ENCODE peak calls at places on chromosome 3, in seven cellular contexts. T is fibroblast of mammary gland, U is AG10803, K is hepatocyte, E is cardiac fibroblast, Q is PC-3, P is osteocyte. J is an unnamed sample.

GRCh38 chr3:139762307-139762706 is 84.5 kb upstream of the NMNAT3 start:
- DNase-seq in U (no peak), T (no peak), E (no peak), Q (no peak), P (no peak), K (no peak), J (no peak)

GRCh38 chr3:143597774-143598652 is 250.3 kb downstream of the SLC9A9 start:
- DNase-seq in T (no peak), E (no peak), Q (peak; percentile 24), P (no peak), K (no peak), U (no peak), J (no peak)

GRCh38 chr3:155190686-155191085 is 102.8 kb downstream of the STRIT1 start:
- DNase-seq in U (no peak), Q (no peak), K (no peak), T (no peak), P (no peak), E (no peak), J (no peak)

GRCh38 chr3:146227486-146227885 is 23.4 kb downstream of the PLSCR4 start:
- DNase-seq in P (no peak), K (peak; percentile 10), U (no peak), E (no peak), T (no peak), Q (no peak), J (no peak)

GRCh38 chr3:124620600-124621063 is 109.6 kb upstream of the UMPS start:
- DNase-seq in U (peak; percentile 4), E (peak; percentile 41), K (peak; percentile 80), T (peak; percentile 33), Q (no peak), P (no peak), J (peak; percentile 52)

GRCh38 chr3:101701696-101702634 is 15.4 kb upstream of the RPL24 start:
- DNase-seq in U (no peak), Q (no peak), E (no peak), P (no peak), T (no peak), K (no peak), J (no peak)

GRCh38 chr3:159260049-159260662 is 458.3 kb downstream of the MFSD1 start:
- DNase-seq in T (peak; percentile 77), U (peak; percentile 88), Q (peak; percentile 81), K (peak; percentile 82), E (peak; percentile 86), P (no peak), J (peak; percentile 77)

GRCh38 chr3:18591120-18591519 is 166.0 kb upstream of the SATB1 start:
- DNase-seq in U (no peak), T (no peak), K (no peak), E (no peak), Q (no peak), P (no peak), J (no peak)

GRCh38 chr3:156483426-156483825 is 71.5 kb downstream of the SSR3 start:
- DNase-seq in U (peak; percentile 72), Q (peak; percentile 92), P (no peak), K (peak; percentile 39), E (peak; percentile 86), T (peak; percentile 94), J (peak; percentile 60)

GRCh38 chr3:185851046-185851445 is 26.2 kb upstream of the IGF2BP2 start:
- DNase-seq in Q (peak; percentile 22), E (peak; percentile 64), P (no peak), T (peak; percentile 36), K (no peak), U (no peak), J (no peak)

GRCh38 chr3:141279074-141279945 is 47.7 kb downstream of the PXYLP1 start:
- DNase-seq in E (peak; percentile 51), U (no peak), T (peak; percentile 47), Q (peak; percentile 42), K (no peak), P (peak; percentile 60), J (peak; percentile 54)

GRCh38 chr3:127088511-127089430 is 104.2 kb upstream of the PRR23E start:
- DNase-seq in P (no peak), E (no peak), Q (no peak), T (no peak), U (no peak), K (no peak), J (no peak)

GRCh38 chr3:119322021-119322522 is 27.9 kb downstream of the ARHGAP31 start:
- DNase-seq in Q (peak; percentile 39), T (peak; percentile 68), P (no peak), E (peak; percentile 66), K (no peak), U (no peak), J (peak; percentile 42)

GRCh38 chr3:197435426-197435825 is 120.3 kb downstream of the BDH1 start:
- DNase-seq in U (no peak), Q (no peak), T (no peak), P (no peak), K (no peak), E (no peak), J (no peak)

GRCh38 chr3:30233924-30234666 is 372.3 kb upstream of the TGFBR2 start:
- DNase-seq in P (no peak), Q (peak; percentile 10), E (peak; percentile 29), U (no peak), T (no peak), K (no peak), J (no peak)

GRCh38 chr3:54122046-54122801 is at the start of gene CACNA2D3:
- DNase-seq in T (no peak), E (no peak), U (no peak), P (peak; percentile 83), Q (no peak), K (peak; percentile 67), J (no peak)

GRCh38 chr3:55521086-55522060 is 34.3 kb upstream of the WNT5A start:
- DNase-seq in U (peak; percentile 97), P (no peak), E (no peak), Q (no peak), K (no peak), T (peak; percentile 77), J (no peak)

GRCh38 chr3:190747566-190747965 is 114.9 kb downstream of the GMNC start:
- DNase-seq in Q (no peak), P (no peak), U (peak; percentile 27), K (no peak), T (no peak), E (peak; percentile 39), J (no peak)

DNA sequence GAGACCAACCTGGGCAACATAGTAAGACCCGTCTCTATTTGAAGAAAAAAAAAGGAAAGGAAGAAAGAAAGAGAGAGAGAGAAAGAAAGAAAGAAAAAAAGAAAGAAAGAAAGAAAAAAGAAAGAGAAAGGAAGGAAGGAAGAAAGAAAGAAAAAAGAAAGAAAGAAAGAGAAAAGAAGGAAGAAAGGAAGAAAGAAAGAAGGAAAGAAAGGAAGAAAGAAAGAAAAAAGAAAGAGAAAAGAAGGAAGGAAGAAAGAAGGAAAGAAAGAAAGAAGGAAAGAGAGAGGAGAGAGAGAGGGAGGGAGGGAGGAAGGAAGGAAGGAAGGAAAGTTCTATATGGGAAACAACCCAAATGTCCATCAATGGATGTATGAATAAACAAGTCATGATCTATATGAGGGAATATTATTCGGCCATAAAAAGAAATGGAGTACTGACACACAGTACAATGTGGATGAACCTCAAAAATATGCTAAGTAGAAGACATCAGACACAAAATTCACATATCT is 28.8 kb upstream of the TM4SF1 start:
- DNase-seq in E (no peak), Q (no peak), T (no peak), K (no peak), U (no peak), P (no peak), J (no peak)
- TF ChIP-seq CTCF in E (no peak), Q (no peak), T (no peak), K (no peak), U (no peak), P (no peak), J (no peak)

DNA sequence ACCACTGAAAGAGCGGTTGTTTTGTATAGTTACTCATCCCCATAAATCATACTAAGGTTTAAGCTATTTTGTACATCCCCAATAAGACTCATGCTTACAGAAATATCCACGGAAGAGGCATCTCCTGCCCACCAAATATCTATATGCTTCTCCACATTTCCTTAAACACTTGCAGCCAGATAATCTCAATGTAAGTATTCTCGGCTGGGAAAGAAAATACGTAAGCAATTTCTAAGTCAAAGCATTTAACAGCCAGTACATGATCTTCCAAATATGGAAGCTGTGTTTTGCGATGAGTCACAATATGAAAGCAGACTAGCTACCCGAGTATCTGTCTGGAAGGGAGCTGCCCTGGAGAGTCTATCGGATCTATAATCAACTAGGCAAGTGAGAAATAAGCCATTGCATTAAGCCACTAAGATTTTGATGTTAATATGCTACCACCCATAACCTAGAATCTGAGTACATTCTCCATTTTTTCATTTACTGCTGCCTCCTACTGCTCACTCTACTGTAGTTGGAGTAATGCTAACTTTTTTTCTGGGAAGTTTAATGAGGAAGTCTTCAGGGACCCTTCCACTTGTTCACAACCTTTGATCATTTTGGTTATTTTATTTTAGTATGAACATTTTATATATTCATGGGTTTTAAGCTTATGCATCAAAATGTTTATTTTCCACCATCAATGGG is 26.9 kb upstream of the ZMAT3 start:
- DNase-seq in Q (peak; percentile 47), T (peak; percentile 66), E (peak; percentile 78), K (peak; percentile 8), P (no peak), U (peak; percentile 22), J (peak; percentile 74)
- TF ChIP-seq CTCF in Q (no peak), T (peak; percentile 21), E (peak; percentile 36), K (peak; percentile 25), P (peak; percentile 48), U (no peak), J (peak; percentile 22)

GRCh38 chr3:37556789-37557301 is 304.8 kb upstream of the CTDSPL start:
- DNase-seq in P (no peak), K (no peak), U (no peak), T (no peak), Q (no peak), E (no peak), J (no peak)

GRCh38 chr3:37559461-37559860 is 302.2 kb upstream of the CTDSPL start:
- DNase-seq in U (peak; percentile 29), P (no peak), K (no peak), E (peak; percentile 67), T (peak; percentile 37), Q (no peak), J (no peak)

GRCh38 chr3:37558580-37558979 is 303.1 kb upstream of the CTDSPL start:
- DNase-seq in Q (no peak), P (no peak), E (no peak), K (no peak), U (no peak), T (no peak), J (no peak)

GRCh38 chr3:37554364-37554763 is 307.3 kb upstream of the CTDSPL start:
- DNase-seq in P (no peak), E (no peak), Q (peak; percentile 21), K (no peak), U (no peak), T (no peak), J (no peak)
- TF ChIP-seq CTCF in P (no peak), E (peak; percentile 6), Q (peak; percentile 44), K (no peak), U (no peak), T (peak; percentile 11), J (no peak)

GRCh38 chr3:24958910-24959447 is 464.3 kb upstream of the THRB start:
- DNase-seq in K (no peak), U (no peak), E (no peak), P (no peak), Q (no peak), T (no peak), J (no peak)

GRCh38 chr3:24968076-24968475 is 460.0 kb upstream of the RARB start:
- DNase-seq in U (no peak), T (no peak), E (no peak), Q (no peak), K (no peak), P (no peak), J (no peak)

GRCh38 chr3:24965706-24966105 is 462.4 kb upstream of the RARB start:
- DNase-seq in T (no peak), U (no peak), Q (no peak), K (no peak), P (no peak), E (peak; percentile 9), J (no peak)

GRCh38 chr3:24963762-24964625 is 464.1 kb upstream of the RARB start:
- DNase-seq in Q (peak; percentile 48), P (no peak), T (peak; percentile 38), K (peak; percentile 63), E (peak; percentile 62), U (peak; percentile 16), J (peak; percentile 47)
- TF ChIP-seq CTCF in Q (peak; percentile 77), P (peak; percentile 80), T (peak; percentile 54), K (peak; percentile 70), E (peak; percentile 42), U (peak; percentile 53), J (peak; percentile 36)